ENCODE peak calls at places on chromosomes 16 and 17, in eight cellular contexts. One of them, this sample, is unnamed.

GRCh38 chr17:45287526-45288264 is 25.8 kb upstream of the SPATA32 start:
- DNase-seq in foreskin fibroblast: peak; percentile 75
- DNase-seq in AG04450: no peak
- DNase-seq in fibroblast of the aortic adventitia: no peak
- DNase-seq in A549: no peak
- DNase-seq in NB4: no peak
- DNase-seq in mucosa of descending colon: no peak
- DNase-seq in ascending aorta: no peak
- DNase-seq in this sample: no peak

GRCh38 chr16:51683882-51684281 is 532.8 kb upstream of the SALL1 start:
- DNase-seq in AG04450: no peak
- DNase-seq in mucosa of descending colon: no peak
- DNase-seq in NB4: no peak
- DNase-seq in fibroblast of the aortic adventitia: no peak
- DNase-seq in ascending aorta: no peak
- DNase-seq in A549: no peak
- DNase-seq in foreskin fibroblast: no peak
- DNase-seq in this sample: no peak

GRCh38 chr16:31168848-31169247 is 11.1 kb upstream of the FUS start:
- DNase-seq in ascending aorta: no peak
- DNase-seq in A549: no peak
- DNase-seq in foreskin fibroblast: no peak
- DNase-seq in fibroblast of the aortic adventitia: no peak
- DNase-seq in AG04450: no peak
- DNase-seq in NB4: no peak
- DNase-seq in mucosa of descending colon: no peak
- DNase-seq in this sample: no peak

GRCh38 chr17:38465420-38466345 is 37.4 kb downstream of the ARHGAP23 start:
- DNase-seq in AG04450: no peak
- DNase-seq in foreskin fibroblast: peak; percentile 91
- DNase-seq in ascending aorta: peak; percentile 59
- DNase-seq in mucosa of descending colon: no peak
- DNase-seq in NB4: no peak
- DNase-seq in fibroblast of the aortic adventitia: peak; percentile 41
- DNase-seq in A549: peak; percentile 58
- DNase-seq in this sample: no peak

GRCh38 chr16:85418978-85419491 is 194.1 kb upstream of the GSE1 start:
- DNase-seq in fibroblast of the aortic adventitia: no peak
- DNase-seq in A549: no peak
- DNase-seq in ascending aorta: no peak
- DNase-seq in NB4: no peak
- DNase-seq in foreskin fibroblast: no peak
- DNase-seq in AG04450: no peak
- DNase-seq in mucosa of descending colon: peak; percentile 17
- DNase-seq in this sample: no peak

GRCh38 chr17:4938670-4939553 is 934 bp downstream of the SLC25A11 start:
- DNase-seq in mucosa of descending colon: peak; percentile 24
- DNase-seq in AG04450: no peak
- DNase-seq in fibroblast of the aortic adventitia: no peak
- DNase-seq in NB4: no peak
- DNase-seq in ascending aorta: no peak
- DNase-seq in A549: no peak
- DNase-seq in foreskin fibroblast: no peak
- DNase-seq in this sample: no peak

GRCh38 chr17:948284-948852 is 31.2 kb downstream of the NXN start:
- DNase-seq in NB4: no peak
- DNase-seq in ascending aorta: no peak
- DNase-seq in foreskin fibroblast: peak; percentile 77
- DNase-seq in A549: no peak
- DNase-seq in fibroblast of the aortic adventitia: no peak
- DNase-seq in AG04450: no peak
- DNase-seq in mucosa of descending colon: no peak
- DNase-seq in this sample: no peak

GRCh38 chr16:88437367-88437964 is 15.6 kb upstream of the ZFPM1 start:
- DNase-seq in AG04450: no peak
- DNase-seq in mucosa of descending colon: peak; percentile 62
- DNase-seq in A549: peak; percentile 52
- DNase-seq in ascending aorta: no peak
- DNase-seq in foreskin fibroblast: peak; percentile 58
- DNase-seq in NB4: peak; percentile 75
- DNase-seq in fibroblast of the aortic adventitia: no peak
- DNase-seq in this sample: no peak

GRCh38 chr17:76337413-76337777 is 16.3 kb downstream of the PRPSAP1 start:
- DNase-seq in A549: no peak
- DNase-seq in NB4: peak; percentile 55
- DNase-seq in AG04450: no peak
- DNase-seq in fibroblast of the aortic adventitia: no peak
- DNase-seq in ascending aorta: no peak
- DNase-seq in foreskin fibroblast: peak; percentile 50
- DNase-seq in mucosa of descending colon: no peak
- DNase-seq in this sample: no peak

GRCh38 chr17:8740486-8740885 is 4.2 kb downstream of the CCDC42 start:
- DNase-seq in AG04450: no peak
- DNase-seq in ascending aorta: no peak
- DNase-seq in A549: no peak
- DNase-seq in NB4: no peak
- DNase-seq in mucosa of descending colon: no peak
- DNase-seq in fibroblast of the aortic adventitia: no peak
- DNase-seq in foreskin fibroblast: no peak
- DNase-seq in this sample: no peak

GRCh38 chr17:67606471-67606870 is 111.3 kb upstream of the NOL11 start:
- DNase-seq in fibroblast of the aortic adventitia: peak; percentile 60
- DNase-seq in AG04450: no peak
- DNase-seq in NB4: no peak
- DNase-seq in ascending aorta: no peak
- DNase-seq in A549: no peak
- DNase-seq in foreskin fibroblast: no peak
- DNase-seq in mucosa of descending colon: peak; percentile 64
- DNase-seq in this sample: no peak

GRCh38 chr16:23711785-23712184 is 1.2 kb downstream of the ERN2 start:
- DNase-seq in AG04450: no peak
- DNase-seq in ascending aorta: no peak
- DNase-seq in fibroblast of the aortic adventitia: no peak
- DNase-seq in mucosa of descending colon: peak; percentile 83
- DNase-seq in A549: no peak
- DNase-seq in NB4: no peak
- DNase-seq in foreskin fibroblast: no peak
- DNase-seq in this sample: no peak

GRCh38 chr17:7573324-7574080 is 5.9 kb upstream of the CD68 start:
- DNase-seq in NB4: peak; percentile 94
- DNase-seq in fibroblast of the aortic adventitia: peak; percentile 93
- DNase-seq in ascending aorta: peak; percentile 65
- DNase-seq in AG04450: peak; percentile 77
- DNase-seq in foreskin fibroblast: peak; percentile 97
- DNase-seq in A549: peak; percentile 92
- DNase-seq in mucosa of descending colon: peak; percentile 88
- DNase-seq in this sample: peak; percentile 94

GRCh38 chr17:16467886-16468285 is 24.1 kb downstream of the LRRC75A start:
- DNase-seq in fibroblast of the aortic adventitia: peak; percentile 54
- DNase-seq in mucosa of descending colon: no peak
- DNase-seq in foreskin fibroblast: no peak
- DNase-seq in A549: no peak
- DNase-seq in AG04450: no peak
- DNase-seq in ascending aorta: no peak
- DNase-seq in NB4: no peak
- DNase-seq in this sample: no peak

GRCh38 chr17:41710472-41711090 is 1.6 kb upstream of the GAST start:
- DNase-seq in AG04450: no peak
- DNase-seq in NB4: peak; percentile 66
- DNase-seq in A549: peak; percentile 62
- DNase-seq in fibroblast of the aortic adventitia: peak; percentile 74
- DNase-seq in mucosa of descending colon: no peak
- DNase-seq in ascending aorta: no peak
- DNase-seq in foreskin fibroblast: peak; percentile 63
- DNase-seq in this sample: peak; percentile 70

GRCh38 chr17:78780335-78780734 is 1.7 kb downstream of the CYTH1 start:
- DNase-seq in ascending aorta: no peak
- DNase-seq in NB4: no peak
- DNase-seq in A549: no peak
- DNase-seq in AG04450: no peak
- DNase-seq in fibroblast of the aortic adventitia: no peak
- DNase-seq in mucosa of descending colon: no peak
- DNase-seq in foreskin fibroblast: no peak
- DNase-seq in this sample: no peak

DNA sequence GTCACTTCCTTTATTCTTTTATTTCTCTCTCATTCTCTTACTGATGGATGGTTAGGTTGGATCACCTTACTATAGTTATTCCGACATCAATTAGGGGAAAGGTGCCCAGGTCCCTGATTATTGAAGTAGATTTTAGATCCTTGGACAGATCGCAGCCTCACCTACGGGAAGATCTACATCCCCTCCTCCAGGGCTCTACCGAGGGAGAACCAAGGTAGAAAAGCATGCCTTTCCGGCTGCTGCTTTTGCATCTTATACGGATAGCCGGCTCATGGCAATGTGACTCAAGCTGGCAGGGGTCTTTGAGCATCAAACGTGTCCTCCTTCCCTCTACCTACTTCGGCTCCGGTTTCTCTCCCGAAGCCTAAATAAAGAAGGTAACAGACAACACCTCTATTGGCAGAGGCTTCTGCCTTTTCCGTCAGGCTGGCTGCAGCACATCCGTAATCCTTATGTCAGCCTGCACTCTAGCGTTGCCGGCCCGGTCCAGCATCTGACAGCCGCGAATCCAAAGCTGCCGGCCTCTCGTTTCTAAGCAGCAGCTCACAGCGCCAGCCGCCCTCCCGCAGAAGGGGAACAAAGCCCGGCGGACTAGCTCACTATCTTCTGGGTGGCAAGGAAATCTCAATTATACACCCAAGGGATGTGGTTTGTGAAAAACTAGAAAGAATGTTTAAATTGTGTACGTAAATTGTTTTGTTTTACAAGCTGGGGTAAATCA is 46.9 kb downstream of the IRX6 start:
- DNase-seq in NB4: peak; percentile 82
- DNase-seq in foreskin fibroblast: peak; percentile 73
- DNase-seq in AG04450: no peak
- DNase-seq in fibroblast of the aortic adventitia: peak; percentile 37
- DNase-seq in mucosa of descending colon: peak; percentile 36
- DNase-seq in A549: peak; percentile 32
- DNase-seq in ascending aorta: no peak
- DNase-seq in this sample: peak; percentile 35
- TF ChIP-seq CTCF in NB4: peak; percentile 47
- TF ChIP-seq CTCF in foreskin fibroblast: peak; percentile 69
- TF ChIP-seq CTCF in AG04450: peak; percentile 25
- TF ChIP-seq CTCF in fibroblast of the aortic adventitia: peak; percentile 51
- TF ChIP-seq CTCF in mucosa of descending colon: no peak
- TF ChIP-seq CTCF in A549: peak; percentile 23
- TF ChIP-seq CTCF in ascending aorta: no peak
- TF ChIP-seq CTCF in this sample: peak; percentile 49

DNA sequence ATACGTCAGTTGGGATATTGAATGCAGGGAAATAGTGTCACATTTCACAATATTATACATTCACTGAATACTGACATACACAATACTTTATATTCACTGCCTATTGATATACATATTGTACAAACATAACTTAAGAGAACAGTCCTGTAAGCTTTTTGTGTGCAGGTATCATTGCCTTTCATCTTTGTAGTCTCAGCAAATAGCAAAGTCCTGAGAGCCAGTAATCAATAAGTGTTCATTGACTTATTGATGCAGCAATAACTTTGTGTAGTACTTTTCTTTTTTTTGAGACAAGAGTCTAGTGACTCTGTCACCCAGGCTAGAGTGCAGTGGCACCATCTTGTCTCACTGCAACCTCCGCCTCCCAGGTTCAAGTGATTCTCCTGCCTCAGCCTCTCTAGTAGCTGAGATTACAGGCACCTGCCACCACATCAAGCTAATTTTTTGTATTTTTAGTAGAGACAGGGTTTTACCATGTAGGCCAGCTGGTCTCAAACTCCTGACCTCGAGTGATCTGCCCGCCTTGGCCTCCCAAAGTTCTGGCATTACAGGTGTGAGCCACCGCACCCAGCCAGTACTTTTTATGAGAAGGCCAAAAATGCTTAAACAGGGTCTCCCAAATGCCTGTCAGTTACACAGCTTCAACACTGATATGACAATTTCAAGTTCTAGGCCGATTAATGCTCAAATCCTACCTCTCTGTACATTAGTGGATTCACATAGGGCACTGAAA is 5.4 kb upstream of the NUP85 start:
- DNase-seq in A549: no peak
- DNase-seq in foreskin fibroblast: no peak
- DNase-seq in NB4: no peak
- DNase-seq in mucosa of descending colon: no peak
- DNase-seq in AG04450: no peak
- DNase-seq in fibroblast of the aortic adventitia: no peak
- DNase-seq in ascending aorta: no peak
- DNase-seq in this sample: no peak
- H3K4me3 ChIP-seq in A549: no peak overlapping the region
- H3K4me3 ChIP-seq in foreskin fibroblast: no peak overlapping the region
- H3K4me3 ChIP-seq in NB4: no peak overlapping the region
- H3K4me3 ChIP-seq in mucosa of descending colon: no peak overlapping the region
- H3K4me3 ChIP-seq in AG04450: no peak overlapping the region
- H3K4me3 ChIP-seq in fibroblast of the aortic adventitia: no peak overlapping the region
- H3K4me3 ChIP-seq in ascending aorta: no peak overlapping the region
- H3K4me3 ChIP-seq in this sample: no peak overlapping the region

GRCh38 chr17:81577278-81578000 is 25.3 kb upstream of the FAAP100 start:
- DNase-seq in NB4: peak; percentile 80
- DNase-seq in A549: peak; percentile 76
- DNase-seq in mucosa of descending colon: no peak
- DNase-seq in foreskin fibroblast: peak; percentile 36
- DNase-seq in AG04450: no peak
- DNase-seq in ascending aorta: no peak
- DNase-seq in fibroblast of the aortic adventitia: peak; percentile 43
- DNase-seq in this sample: no peak

GRCh38 chr17:81578561-81579225 is 26.5 kb upstream of the FAAP100 start:
- DNase-seq in foreskin fibroblast: no peak
- DNase-seq in NB4: no peak
- DNase-seq in AG04450: no peak
- DNase-seq in ascending aorta: no peak
- DNase-seq in mucosa of descending colon: no peak
- DNase-seq in A549: no peak
- DNase-seq in fibroblast of the aortic adventitia: no peak
- DNase-seq in this sample: no peak

GRCh38 chr17:81575836-81576235 is 23.7 kb upstream of the FAAP100 start:
- DNase-seq in NB4: no peak
- DNase-seq in foreskin fibroblast: no peak
- DNase-seq in mucosa of descending colon: no peak
- DNase-seq in fibroblast of the aortic adventitia: no peak
- DNase-seq in ascending aorta: no peak
- DNase-seq in AG04450: no peak
- DNase-seq in A549: no peak
- DNase-seq in this sample: no peak

GRCh38 chr17:81578038-81578441 is 25.9 kb upstream of the FAAP100 start:
- DNase-seq in foreskin fibroblast: peak; percentile 47
- DNase-seq in mucosa of descending colon: no peak
- DNase-seq in ascending aorta: no peak
- DNase-seq in AG04450: no peak
- DNase-seq in fibroblast of the aortic adventitia: peak; percentile 28
- DNase-seq in NB4: no peak
- DNase-seq in A549: no peak
- DNase-seq in this sample: no peak

GRCh38 chr17:81576621-81577277 is 24.6 kb upstream of the FAAP100 start:
- DNase-seq in fibroblast of the aortic adventitia: peak; percentile 86
- DNase-seq in mucosa of descending colon: no peak
- DNase-seq in NB4: no peak
- DNase-seq in AG04450: no peak
- DNase-seq in A549: peak; percentile 89
- DNase-seq in ascending aorta: no peak
- DNase-seq in foreskin fibroblast: peak; percentile 81
- DNase-seq in this sample: peak; percentile 89
- TF ChIP-seq CTCF in fibroblast of the aortic adventitia: peak; percentile 7
- TF ChIP-seq CTCF in mucosa of descending colon: no peak
- TF ChIP-seq CTCF in NB4: no peak
- TF ChIP-seq CTCF in AG04450: peak; percentile 9
- TF ChIP-seq CTCF in A549: peak; percentile 13
- TF ChIP-seq CTCF in ascending aorta: no peak
- TF ChIP-seq CTCF in foreskin fibroblast: no peak
- TF ChIP-seq CTCF in this sample: no peak

GRCh38 chr17:49997256-49997735 is 2.3 kb upstream of the DLX3 start:
- DNase-seq in AG04450: no peak
- DNase-seq in fibroblast of the aortic adventitia: no peak
- DNase-seq in mucosa of descending colon: no peak
- DNase-seq in NB4: no peak
- DNase-seq in foreskin fibroblast: no peak
- DNase-seq in ascending aorta: no peak
- DNase-seq in A549: peak; percentile 32
- DNase-seq in this sample: no peak
- H3K4me3 ChIP-seq in AG04450: no peak overlapping the region
- H3K4me3 ChIP-seq in fibroblast of the aortic adventitia: no peak overlapping the region
- H3K4me3 ChIP-seq in mucosa of descending colon: no peak overlapping the region
- H3K4me3 ChIP-seq in NB4: no peak overlapping the region
- H3K4me3 ChIP-seq in foreskin fibroblast: no peak overlapping the region
- H3K4me3 ChIP-seq in ascending aorta: peak overlapping the region; percentile 53
- H3K4me3 ChIP-seq in A549: peak overlapping the region; percentile 62
- H3K4me3 ChIP-seq in this sample: no peak overlapping the region

This sample was measured in astrocyte of the spinal cord.